ENCODE peak calls at places on chromosome 10, in five cellular contexts. X, S, F, P and I are unnamed samples.
A peak's percentile ranks its signal among the peaks of the same experiment; 100 is the strongest.

GRCh38 chr10:69866688-69867461 is 65.2 kb downstream of the COL13A1 start:
- DNase-seq in F (peak; percentile 56), P (no peak), X (no peak), S (no peak), I (no peak)

GRCh38 chr10:33803248-33803647 is 468.8 kb upstream of the NRP1 start:
- DNase-seq in F (no peak), S (no peak), X (no peak), P (peak; percentile 41), I (no peak)

GRCh38 chr10:92146781-92147180 is 144.1 kb downstream of the CPEB3 start:
- DNase-seq in P (no peak), F (no peak), X (no peak), S (no peak), I (no peak)

GRCh38 chr10:89534826-89535166 is 598 bp downstream of the SLC16A12 start:
- DNase-seq in S (no peak), P (no peak), F (no peak), X (no peak), I (no peak)

GRCh38 chr10:122249991-122250750 is 20.9 kb upstream of the BTBD16 start:
- DNase-seq in X (no peak), F (no peak), S (no peak), P (no peak), I (no peak)

GRCh38 chr10:99994801-99995200 is 14.9 kb downstream of the DNMBP start:
- DNase-seq in P (no peak), F (no peak), X (no peak), S (no peak), I (no peak)

GRCh38 chr10:98170249-98171117 is 36.0 kb downstream of the R3HCC1L start:
- DNase-seq in F (peak; percentile 71), X (peak; percentile 19), S (peak; percentile 65), P (peak; percentile 54), I (peak; percentile 46)

GRCh38 chr10:76195990-76196389 is 764.6 kb downstream of the LRMDA start:
- DNase-seq in F (no peak), X (no peak), S (no peak), P (no peak), I (no peak)

GRCh38 chr10:74822583-74823089 is 3.8 kb upstream of the KAT6B start:
- DNase-seq in F (no peak), P (no peak), X (no peak), S (peak; percentile 26), I (no peak)

GRCh38 chr10:69960606-69961167 is 92.0 kb upstream of the MACROH2A2 start:
- DNase-seq in P (no peak), F (no peak), S (no peak), X (no peak), I (no peak)

GRCh38 chr10:6068006-6068405 is 5.8 kb upstream of the IL2RA start:
- DNase-seq in X (no peak), P (no peak), F (no peak), S (no peak), I (no peak)

GRCh38 chr10:82982110-82982608 is 1107.2 kb downstream of the NRG3 start:
- DNase-seq in P (no peak), X (no peak), S (no peak), F (no peak), I (no peak)

GRCh38 chr10:126111562-126111961 is 215.2 kb downstream of the FANK1 start:
- DNase-seq in P (no peak), F (no peak), S (no peak), X (no peak), I (no peak)

GRCh38 chr10:5711637-5712036 is 27.0 kb downstream of the TASOR2 start:
- DNase-seq in F (no peak), S (no peak), X (no peak), P (no peak), I (no peak)

GRCh38 chr10:118444016-118444415 is 101.9 kb upstream of the FAM204A start:
- DNase-seq in P (no peak), S (no peak), X (no peak), F (no peak), I (no peak)

GRCh38 chr10:114648368-114648767 is 9.7 kb downstream of the ABLIM1 start:
- DNase-seq in P (peak; percentile 68), S (no peak), X (no peak), F (no peak), I (no peak)

GRCh38 chr10:119263966-119264621 is 56.7 kb downstream of the GRK5 start:
- DNase-seq in X (no peak), F (no peak), P (no peak), S (no peak), I (no peak)

GRCh38 chr10:69086131-69086530 is 1.8 kb upstream of the SRGN start:
- DNase-seq in X (no peak), F (no peak), P (no peak), S (peak; percentile 67), I (no peak)

GRCh38 chr10:112907893-112908292 is 42.2 kb upstream of the TCF7L2 start:
- DNase-seq in X (no peak), S (peak; percentile 16), P (no peak), F (no peak), I (no peak)

GRCh38 chr10:106242301-106242700 is 922.2 kb downstream of the SORCS1 start:
- DNase-seq in F (no peak), P (no peak), X (no peak), S (no peak), I (no peak)

GRCh38 chr10:62803993-62804383 is 532 bp upstream of the ADO start:
- DNase-seq in S (no peak), P (no peak), X (no peak), F (no peak), I (no peak)

GRCh38 chr10:100659361-100660098 is 85.9 kb upstream of the PAX2 start:
- DNase-seq in F (peak; percentile 44), P (no peak), X (no peak), S (no peak), I (no peak)

GRCh38 chr10:48459270-48460147 is 145.4 kb downstream of the ARHGAP22 start:
- DNase-seq in P (no peak), S (no peak), F (peak; percentile 58), X (no peak), I (no peak)

GRCh38 chr10:126500866-126501265 is 112.6 kb upstream of the ADAM12 start:
- DNase-seq in P (no peak), F (no peak), S (no peak), X (no peak), I (no peak)

GRCh38 chr10:77834943-77835668 is 91.4 kb downstream of the DLG5 start:
- DNase-seq in S (no peak), P (no peak), X (no peak), F (no peak), I (no peak)

GRCh38 chr10:71233491-71233892 is 21.1 kb downstream of the UNC5B start:
- DNase-seq in S (no peak), X (no peak), P (no peak), F (no peak), I (no peak)

GRCh38 chr10:71235808-71236207 is 23.4 kb downstream of the UNC5B start:
- DNase-seq in S (no peak), X (no peak), P (no peak), F (no peak), I (no peak)

GRCh38 chr10:71236286-71236685 is 23.9 kb downstream of the UNC5B start:
- DNase-seq in P (no peak), X (no peak), F (no peak), S (no peak), I (no peak)

GRCh38 chr10:71234017-71234894 is 21.9 kb downstream of the UNC5B start:
- DNase-seq in S (no peak), X (no peak), F (no peak), P (no peak), I (no peak)

DNA sequence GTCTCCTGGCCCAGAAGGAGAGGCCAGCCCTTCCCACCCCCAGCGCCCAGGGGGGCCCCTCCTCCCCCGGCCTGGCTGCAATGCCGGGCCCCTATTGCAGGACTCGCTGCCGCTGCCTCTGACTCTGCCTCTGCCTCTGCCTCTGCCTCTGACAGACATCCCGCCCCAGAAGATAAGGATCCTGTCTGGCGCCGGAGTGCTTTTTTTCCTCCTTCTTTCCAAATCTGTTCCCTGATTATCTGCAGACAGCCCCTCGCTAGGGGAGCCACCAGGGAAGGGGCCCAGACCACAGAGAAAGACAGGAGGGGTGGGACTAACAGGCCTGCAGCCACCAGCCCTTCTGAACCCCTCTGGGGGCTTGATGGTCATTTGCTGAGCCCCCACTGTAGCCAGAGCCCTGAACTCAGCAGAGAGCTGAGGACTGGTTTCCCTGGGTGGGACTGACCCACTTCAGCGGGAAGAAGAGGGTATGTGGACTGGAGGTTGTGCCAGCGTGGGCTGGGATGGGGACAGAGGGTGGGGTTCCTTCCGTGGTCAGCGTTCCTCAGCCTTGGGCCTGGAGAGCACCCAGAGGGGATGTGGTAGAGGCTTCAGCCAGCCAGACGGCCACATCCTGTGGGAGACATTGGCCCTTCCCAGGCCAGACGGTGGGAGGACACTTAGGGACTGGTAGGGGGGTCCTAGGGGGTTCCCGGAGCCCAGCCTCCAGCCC is 22.8 kb downstream of the UNC5B start:
- DNase-seq in F (no peak), X (no peak), P (no peak), S (peak; percentile 55), I (no peak)
- TF ChIP-seq ATF2 in F (no peak), X (no peak), P (no peak), S (no peak), I (no peak)

GRCh38 chr10:35554461-35555056 is 50.6 kb upstream of the GJD4 start:
- DNase-seq in S (no peak), F (no peak), P (no peak), X (no peak), I (no peak)
- TF ChIP-seq ATF2 in S (no peak), F (no peak), P (no peak), X (no peak), I (no peak)

DNA sequence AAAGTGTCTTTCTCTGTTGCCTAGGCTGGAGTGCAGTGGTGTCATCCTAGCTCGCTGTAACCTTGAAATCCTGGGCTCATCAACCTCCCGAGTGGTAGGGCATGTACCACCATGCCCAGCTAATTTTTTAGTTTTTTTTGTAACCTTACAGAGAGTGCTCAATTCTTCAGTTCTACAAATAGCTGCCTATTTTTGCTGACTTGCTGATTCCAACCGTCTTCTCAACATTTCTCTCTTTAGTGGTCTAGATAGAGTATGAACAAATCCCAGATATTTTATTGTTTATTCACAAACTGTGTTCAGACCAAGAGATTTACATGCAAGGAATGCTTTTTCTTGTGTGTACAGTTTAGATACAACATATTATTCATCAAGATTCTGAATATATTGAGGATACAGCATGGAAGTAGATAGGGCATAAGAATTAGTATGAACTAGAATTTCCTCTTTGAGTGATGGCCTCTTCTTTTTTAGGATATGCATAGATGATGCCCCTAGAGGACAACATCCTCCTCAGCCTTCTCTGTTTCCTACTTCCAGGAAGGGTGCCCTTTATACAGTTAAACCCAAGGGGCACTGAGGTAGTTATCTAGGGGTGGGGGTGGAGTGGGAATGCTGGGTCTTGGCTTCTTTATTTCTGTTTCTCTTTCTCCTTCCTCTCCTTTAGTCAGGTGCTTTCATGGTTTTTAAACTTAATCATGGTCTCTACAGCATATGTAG is 26.0 kb downstream of the PRPF18 start:
- DNase-seq in X (no peak), S (no peak), F (no peak), P (no peak), I (no peak)
- TF ChIP-seq ATF2 in X (no peak), S (no peak), F (no peak), P (no peak), I (no peak)

GRCh38 chr10:103618027-103618385 is 124.5 kb downstream of the NEURL1 start:
- DNase-seq in S (no peak), P (no peak), X (no peak), F (no peak), I (no peak)

GRCh38 chr10:103617362-103618026 is 124.0 kb downstream of the NEURL1 start:
- DNase-seq in P (no peak), F (no peak), X (no peak), S (no peak), I (no peak)

GRCh38 chr10:103618575-103619423 is 125.3 kb downstream of the NEURL1 start:
- DNase-seq in S (peak; percentile 90), F (no peak), P (no peak), X (no peak), I (no peak)

GRCh38 chr10:103614511-103615158 is 121.1 kb downstream of the NEURL1 start:
- DNase-seq in P (no peak), S (no peak), X (no peak), F (no peak), I (no peak)

GRCh38 chr10:103616705-103617361 is 123.3 kb downstream of the NEURL1 start:
- DNase-seq in F (no peak), S (no peak), X (no peak), P (no peak), I (no peak)
- TF ChIP-seq ATF2 in F (no peak), S (no peak), X (no peak), P (no peak), I (no peak)